ENCODE peak calls at places on chromosomes 3 and 15, in five cellular contexts. W is lower lobe of right lung, T is mammary epithelial cell, G is IMR-90, O is psoas muscle. Q is an unnamed sample.
A peak's percentile ranks its signal among the peaks of the same experiment; 100 is the strongest.

GRCh38 chr3:177512945-177513671 is 315.8 kb upstream of the TBL1XR1 start:
- DNase-seq in W (no peak), G (no peak), T (no peak), O (no peak), Q (no peak)

GRCh38 chr3:155745795-155746550 is 1.1 kb upstream of the PLCH1 start:
- DNase-seq in G (no peak), O (no peak), T (no peak), W (peak; percentile 50), Q (no peak)

GRCh38 chr15:58987501-58988010 is at the start of gene RNF111:
- DNase-seq in W (peak; percentile 91), G (peak; percentile 97), T (peak; percentile 95), O (peak; percentile 84), Q (peak; percentile 89)

GRCh38 chr3:120438971-120439370 is 11.8 kb downstream of the FSTL1 start:
- DNase-seq in W (peak; percentile 53), T (no peak), O (peak; percentile 25), G (peak; percentile 93), Q (peak; percentile 75)

GRCh38 chr3:107193114-107193513 is 184.1 kb upstream of the CCDC54 start:
- DNase-seq in T (no peak), G (no peak), W (no peak), O (no peak), Q (no peak)

GRCh38 chr15:74333093-74333492 is 34.4 kb downstream of the CYP11A1 start:
- DNase-seq in G (no peak), T (no peak), O (no peak), W (peak; percentile 21), Q (no peak)

GRCh38 chr3:60277376-60277800 is 973.9 kb downstream of the FHIT start:
- DNase-seq in O (no peak), T (no peak), W (no peak), G (no peak), Q (no peak)

GRCh38 chr3:25438791-25439555 is 10.9 kb downstream of the RARB start:
- DNase-seq in O (no peak), T (no peak), W (no peak), G (no peak), Q (no peak)

GRCh38 chr3:166743463-166744134 is 636.5 kb downstream of the ZBBX start:
- DNase-seq in T (no peak), O (no peak), W (no peak), G (no peak), Q (no peak)

GRCh38 chr3:183158113-183158512 is 4.4 kb downstream of the LAMP3 start:
- DNase-seq in G (no peak), O (no peak), T (no peak), W (no peak), Q (no peak)

GRCh38 chr15:57769266-57769665 is 62.8 kb downstream of the POLR2M start:
- DNase-seq in O (peak; percentile 72), T (no peak), G (peak; percentile 33), W (no peak), Q (peak; percentile 82)

GRCh38 chr3:117128876-117129275 is 419.3 kb downstream of the TUSC7 start:
- DNase-seq in T (no peak), G (no peak), O (no peak), W (no peak), Q (no peak)

GRCh38 chr3:170999737-171000242 is 26.7 kb downstream of the SLC2A2 start:
- DNase-seq in O (no peak), W (no peak), T (peak; percentile 87), G (peak; percentile 93), Q (no peak)

GRCh38 chr15:40785814-40786213 is 16.0 kb downstream of the C15orf62 start:
- DNase-seq in T (no peak), G (peak; percentile 17), W (peak; percentile 7), O (no peak), Q (no peak)

GRCh38 chr3:52781741-52782140 is 4.3 kb downstream of the ITIH1 start:
- DNase-seq in T (no peak), G (no peak), O (no peak), W (peak; percentile 14), Q (peak; percentile 3)

GRCh38 chr15:60087561-60087960 is 83.5 kb downstream of the FOXB1 start:
- DNase-seq in O (no peak), T (no peak), G (no peak), W (no peak), Q (no peak)

GRCh38 chr3:8571256-8571655 is 69.6 kb downstream of the LMCD1 start:
- DNase-seq in G (no peak), O (no peak), T (no peak), W (no peak), Q (no peak)

GRCh38 chr3:66464512-66464894 is 36.3 kb downstream of the LRIG1 start:
- DNase-seq in T (no peak), W (no peak), O (no peak), G (peak; percentile 35), Q (no peak)

GRCh38 chr3:122066331-122067213 is 11.4 kb downstream of the CD86 start:
- DNase-seq in W (no peak), T (no peak), G (no peak), O (no peak), Q (no peak)

GRCh38 chr3:151974067-151974466 is 100.6 kb downstream of the SUCNR1 start:
- DNase-seq in T (peak; percentile 28), O (no peak), G (peak; percentile 36), W (no peak), Q (no peak)

GRCh38 chr3:134794950-134795775 is at the start of gene EPHB1:
- DNase-seq in W (peak; percentile 81), O (peak; percentile 78), T (peak; percentile 82), G (peak; percentile 87), Q (peak; percentile 86)

GRCh38 chr15:42591238-42591936 is 16.0 kb downstream of the STARD9 start:
- DNase-seq in G (peak; percentile 54), O (no peak), T (no peak), W (no peak), Q (no peak)

GRCh38 chr3:15797600-15798303 is at the start of gene ANKRD28:
- DNase-seq in O (no peak), W (no peak), T (peak; percentile 89), G (peak; percentile 98), Q (no peak)

GRCh38 chr3:15796331-15796730 is 1.4 kb downstream of the ANKRD28 start:
- DNase-seq in G (no peak), O (no peak), W (no peak), T (no peak), Q (no peak)

GRCh38 chr3:15798533-15799245 is 910 bp upstream of the ANKRD28 start:
- DNase-seq in W (no peak), G (no peak), O (no peak), T (no peak), Q (no peak)

GRCh38 chr3:15795563-15796308 is 2.0 kb downstream of the ANKRD28 start:
- DNase-seq in O (no peak), W (no peak), G (peak; percentile 68), T (peak; percentile 47), Q (no peak)

DNA sequence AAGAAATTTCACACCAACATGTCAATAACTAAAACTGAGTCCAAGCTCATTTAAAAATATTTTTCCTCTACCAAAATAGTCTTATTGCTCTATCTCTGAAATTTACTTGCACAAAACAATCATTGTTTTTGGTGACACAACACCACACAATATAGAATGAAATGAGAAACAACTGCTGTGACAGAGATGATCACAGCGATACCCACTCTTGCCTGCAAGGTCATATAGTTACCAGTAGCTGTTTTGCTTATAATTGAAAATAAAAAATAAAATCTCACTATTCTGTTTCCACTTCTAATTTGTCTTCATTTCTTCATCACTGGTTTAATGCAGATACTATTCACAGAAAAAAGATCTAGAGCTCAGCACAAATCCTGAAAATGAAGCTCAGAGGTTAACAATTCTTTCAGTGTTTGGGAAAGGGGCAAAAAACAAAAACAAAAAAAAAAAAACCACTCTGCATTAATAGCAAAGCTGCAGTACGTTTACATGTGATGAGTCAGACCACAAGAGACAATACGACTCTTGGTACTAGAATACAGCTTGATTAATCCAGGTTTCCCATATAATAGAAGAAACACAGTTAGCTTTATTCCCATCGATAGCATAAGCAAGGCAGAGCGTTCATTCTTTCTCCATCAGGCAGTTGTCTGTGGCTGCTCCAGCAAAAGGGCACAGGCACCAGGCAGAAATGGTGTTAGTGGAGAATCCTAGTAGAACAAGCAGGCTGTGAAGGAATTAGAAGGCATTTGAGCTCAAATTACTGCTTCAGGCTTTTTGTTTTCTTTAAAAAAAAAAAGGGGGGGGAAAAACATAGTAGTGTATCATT is 794 bp downstream of the ANKRD28 start:
- DNase-seq in W (no peak), G (peak; percentile 77), O (no peak), T (peak; percentile 75), Q (no peak)
- H3K4me3 ChIP-seq in W (peak overlapping the region; percentile 48), G (peak overlapping the region; percentile 80), O (peak overlapping the region; percentile 65), T (peak overlapping the region; percentile 70), Q (peak overlapping the region; percentile 1)

GRCh38 chr3:150259526-150260145 is 148.5 kb upstream of the TSC22D2 start:
- DNase-seq in T (no peak), W (no peak), G (no peak), O (no peak), Q (no peak)

GRCh38 chr3:150255416-150255815 is 152.7 kb upstream of the TSC22D2 start:
- DNase-seq in G (no peak), W (no peak), T (peak; percentile 61), O (peak; percentile 49), Q (peak; percentile 71)

GRCh38 chr3:150256336-150256735 is 151.8 kb upstream of the TSC22D2 start:
- DNase-seq in O (no peak), G (no peak), W (no peak), T (no peak), Q (no peak)

GRCh38 chr3:150254199-150254786 is 153.8 kb upstream of the TSC22D2 start:
- DNase-seq in O (no peak), T (no peak), G (no peak), W (no peak), Q (peak; percentile 44)

GRCh38 chr3:150256782-150257181 is 151.3 kb upstream of the TSC22D2 start:
- DNase-seq in O (no peak), G (no peak), T (no peak), W (no peak), Q (no peak)
- H3K27ac ChIP-seq in O (no peak overlapping the region), G (no peak overlapping the region), T (no peak overlapping the region), W (no peak overlapping the region), Q (no peak overlapping the region)

GRCh38 chr3:131708216-131708615 is 205.4 kb upstream of the MRPL3 start:
- DNase-seq in O (no peak), W (no peak), T (no peak), G (no peak), Q (no peak)

GRCh38 chr3:131702156-131702555 is 199.4 kb upstream of the MRPL3 start:
- DNase-seq in O (no peak), G (no peak), T (no peak), W (no peak), Q (no peak)

GRCh38 chr3:131704084-131704483 is 201.3 kb upstream of the MRPL3 start:
- DNase-seq in G (no peak), T (no peak), O (no peak), W (no peak), Q (no peak)

GRCh38 chr3:131705099-131705498 is 202.3 kb upstream of the MRPL3 start:
- DNase-seq in G (no peak), O (no peak), W (no peak), T (no peak), Q (no peak)

DNA sequence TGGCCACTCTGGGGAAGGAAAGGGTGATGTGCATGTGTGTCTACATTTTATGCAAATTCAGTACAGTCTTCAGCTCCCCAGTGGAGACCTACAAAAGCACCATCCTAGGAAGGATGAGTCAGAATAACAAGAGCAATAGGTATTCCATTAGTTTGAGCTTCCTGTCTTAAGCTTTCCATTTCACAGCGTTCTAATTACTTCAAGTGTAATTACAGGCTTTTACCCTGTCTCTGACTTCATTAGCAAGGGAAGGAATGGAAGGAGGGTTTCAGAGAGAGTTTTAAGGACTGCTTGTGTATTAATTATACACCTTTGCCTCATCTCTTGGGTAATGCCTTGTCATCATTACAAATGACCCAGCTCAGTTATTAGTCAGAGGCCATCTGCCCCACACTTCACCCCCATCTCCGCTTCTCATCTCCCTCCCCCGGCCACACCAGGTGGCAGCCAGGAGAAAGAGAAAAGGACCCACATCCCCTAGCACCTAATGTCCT is 202.8 kb upstream of the MRPL3 start:
- DNase-seq in G (no peak), T (peak; percentile 39), O (no peak), W (no peak), Q (no peak)
- H3K4me3 ChIP-seq in G (no peak overlapping the region), T (no peak overlapping the region), O (no peak overlapping the region), W (no peak overlapping the region), Q (no peak overlapping the region)

GRCh38 chr3:73586628-73587027 is 38.1 kb downstream of the PDZRN3 start:
- DNase-seq in G (no peak), O (no peak), W (no peak), T (no peak), Q (no peak)
- H3K27ac ChIP-seq in G (no peak overlapping the region), O (peak overlapping the region; percentile 90), W (no peak overlapping the region), T (no peak overlapping the region), Q (peak overlapping the region; percentile 56)